ENCODE peak calls at places on chromosomes 16 and 17, in five cellular contexts. B, F, G, R and Z are unnamed samples.

GRCh38 chr16:48575471-48576050 is 34.4 kb downstream of the N4BP1 start:
- DNase-seq in B (no peak), F (no peak), G (no peak), R (no peak), Z (no peak)

GRCh38 chr17:68698761-68699160 is 97.6 kb upstream of the FAM20A start:
- DNase-seq in B (no peak), F (no peak), G (no peak), R (no peak), Z (no peak)

GRCh38 chr17:43608313-43608712 is 53.4 kb downstream of the MEOX1 start:
- DNase-seq in B (no peak), F (no peak), G (no peak), R (peak; percentile 84), Z (no peak)

GRCh38 chr17:77786740-77787505 is 171.6 kb upstream of the TNRC6C start:
- DNase-seq in B (peak; percentile 86), F (peak; percentile 46), G (no peak), R (no peak), Z (no peak)

GRCh38 chr17:32481193-32481592 is 5.6 kb upstream of the CDK5R1 start:
- DNase-seq in B (no peak), F (no peak), G (no peak), R (no peak), Z (no peak)

GRCh38 chr17:5413682-5414081 is 5.8 kb downstream of the NUP88 start:
- DNase-seq in B (no peak), F (no peak), G (no peak), R (peak; percentile 89), Z (no peak)

GRCh38 chr16:23485841-23486240 is 24.5 kb downstream of the GGA2 start:
- DNase-seq in B (no peak), F (no peak), G (no peak), R (no peak), Z (no peak)

GRCh38 chr16:24540575-24541240 is 1.3 kb downstream of the RBBP6 start:
- DNase-seq in B (no peak), F (no peak), G (no peak), R (peak; percentile 7), Z (no peak)

GRCh38 chr16:79610771-79611170 is 10.2 kb upstream of the MAF start:
- DNase-seq in B (no peak), F (no peak), G (no peak), R (no peak), Z (no peak)

GRCh38 chr17:47221154-47221553 is 12.0 kb downstream of the MYL4 start:
- DNase-seq in B (no peak), F (no peak), G (no peak), R (no peak), Z (no peak)

GRCh38 chr17:75619506-75620431 is 13.5 kb upstream of the SMIM5 start:
- DNase-seq in B (peak; percentile 96), F (peak; percentile 82), G (no peak), R (peak; percentile 13), Z (peak; percentile 70)

GRCh38 chr17:27502526-27503324 is 46.5 kb downstream of the KSR1 start:
- DNase-seq in B (no peak), F (no peak), G (no peak), R (peak; percentile 58), Z (no peak)

GRCh38 chr16:70679653-70680494 is 6.0 kb downstream of the MTSS2 start:
- DNase-seq in B (peak; percentile 79), F (peak; percentile 73), G (peak; percentile 38), R (no peak), Z (no peak)

GRCh38 chr17:63753215-63753614 is 11.6 kb upstream of the STRADA start:
- DNase-seq in B (no peak), F (no peak), G (no peak), R (no peak), Z (no peak)

GRCh38 chr16:57897053-57897784 is 73.7 kb downstream of the CNGB1 start:
- DNase-seq in B (no peak), F (no peak), G (no peak), R (no peak), Z (no peak)

GRCh38 chr16:53509906-53510703 is 7.1 kb upstream of the AKTIP start:
- DNase-seq in B (peak; percentile 69), F (peak; percentile 66), G (peak; percentile 72), R (peak; percentile 55), Z (peak; percentile 53)

GRCh38 chr16:25729188-25729587 is 37.4 kb downstream of the HS3ST4 start:
- DNase-seq in B (no peak), F (no peak), G (no peak), R (no peak), Z (no peak)

GRCh38 chr16:58345574-58346354 is 46.5 kb upstream of the GINS3 start:
- DNase-seq in B (no peak), F (no peak), G (no peak), R (no peak), Z (no peak)

GRCh38 chr17:33572615-33573014 is 279.5 kb upstream of the ASIC2 start:
- DNase-seq in B (peak; percentile 48), F (peak; percentile 36), G (no peak), R (no peak), Z (no peak)

GRCh38 chr16:53090591-53091507 is 36.1 kb downstream of the CHD9 start:
- DNase-seq in B (no peak), F (no peak), G (peak; percentile 95), R (peak; percentile 92), Z (no peak)

GRCh38 chr16:9256196-9256595 is 164.8 kb downstream of the HAPSTR1 start:
- DNase-seq in B (peak; percentile 85), F (peak; percentile 62), G (no peak), R (no peak), Z (peak; percentile 46)

GRCh38 chr17:75758131-75758905 is 6.7 kb downstream of the GALK1 start:
- DNase-seq in B (peak; percentile 78), F (no peak), G (no peak), R (no peak), Z (no peak)

GRCh38 chr16:17426451-17426850 is 44.3 kb downstream of the XYLT1 start:
- DNase-seq in B (no peak), F (no peak), G (no peak), R (no peak), Z (no peak)

DNA sequence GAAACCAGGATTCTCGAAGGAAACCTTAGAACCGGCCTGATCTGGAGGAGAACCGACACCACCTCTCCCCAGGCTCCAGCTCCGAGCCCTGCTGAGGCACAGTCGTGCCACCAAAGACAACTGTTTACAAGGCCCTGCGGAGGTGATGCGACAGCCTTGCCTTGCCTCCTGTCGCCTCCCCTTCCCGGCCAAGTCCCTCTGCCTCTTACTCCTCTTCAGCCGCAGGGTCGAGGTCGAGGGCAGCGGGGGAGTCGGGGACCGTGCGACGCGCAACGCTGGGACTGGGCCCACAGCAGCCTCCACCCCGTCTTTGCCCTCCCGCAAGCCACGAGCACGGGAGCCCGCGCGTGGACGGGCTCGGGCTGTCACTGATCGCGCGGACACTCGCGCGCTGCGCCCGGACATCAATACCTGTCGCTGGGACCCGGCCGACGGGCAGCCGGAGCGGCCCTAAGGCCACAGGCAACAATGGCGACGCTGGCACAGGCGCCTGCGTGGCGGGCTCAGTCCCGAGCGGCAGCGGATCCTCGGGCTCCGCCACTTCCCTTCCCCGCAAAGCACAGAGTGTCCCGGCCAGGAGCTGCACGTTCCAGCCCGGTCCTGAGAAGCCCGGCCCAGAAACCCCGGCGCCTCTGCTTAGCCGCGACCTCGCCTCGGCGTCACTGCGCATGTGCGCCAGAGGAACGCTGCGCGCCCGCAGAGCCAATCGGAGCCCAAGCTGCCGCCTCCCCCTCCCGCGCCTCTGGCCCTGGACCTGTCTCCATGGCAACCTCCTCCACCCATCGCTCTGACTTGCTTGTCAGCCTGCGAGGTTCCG is at the start of gene ZNF287:
- DNase-seq in B (peak; percentile 96), F (peak; percentile 96), G (peak; percentile 96), R (peak; percentile 85), Z (peak; percentile 86)
- TF ChIP-seq CTCF in B (no peak), F (no peak), G (no peak), R (no peak), Z (no peak)

GRCh38 chr17:79838541-79839274 is 532 bp downstream of the CBX4 start:
- DNase-seq in B (peak; percentile 87), F (peak; percentile 75), G (peak; percentile 52), R (peak; percentile 52), Z (peak; percentile 62)
- TF ChIP-seq CTCF in B (no peak), F (no peak), G (no peak), R (peak; percentile 36), Z (no peak)

DNA sequence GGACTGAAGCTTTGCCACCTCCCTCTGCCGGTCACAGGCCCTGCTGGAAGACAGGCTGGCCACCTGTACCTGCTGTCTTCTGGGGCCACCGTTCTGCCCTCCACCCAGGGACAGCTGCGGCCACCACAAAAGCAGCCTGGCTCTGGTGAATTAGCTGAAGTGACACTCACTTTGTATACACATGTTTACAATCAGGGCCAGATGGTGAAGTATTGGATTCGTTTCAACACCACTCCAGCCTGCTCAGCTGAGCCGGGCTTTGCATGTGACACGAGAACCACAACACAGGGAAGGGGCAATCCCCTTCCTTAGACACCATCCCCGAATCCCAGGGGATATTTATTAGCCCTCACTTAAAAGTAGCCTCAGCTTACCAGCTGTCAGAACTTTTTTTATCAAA is 191.5 kb upstream of the RPL38 start:
- DNase-seq in B (no peak), F (no peak), G (no peak), R (no peak), Z (no peak)
- TF ChIP-seq CTCF in B (no peak), F (no peak), G (no peak), R (no peak), Z (no peak)

GRCh38 chr17:81402530-81402941 is 7.3 kb downstream of the BAHCC1 start:
- DNase-seq in B (no peak), F (no peak), G (peak; percentile 61), R (no peak), Z (no peak)
- TF ChIP-seq CTCF in B (no peak), F (no peak), G (no peak), R (no peak), Z (no peak)

DNA sequence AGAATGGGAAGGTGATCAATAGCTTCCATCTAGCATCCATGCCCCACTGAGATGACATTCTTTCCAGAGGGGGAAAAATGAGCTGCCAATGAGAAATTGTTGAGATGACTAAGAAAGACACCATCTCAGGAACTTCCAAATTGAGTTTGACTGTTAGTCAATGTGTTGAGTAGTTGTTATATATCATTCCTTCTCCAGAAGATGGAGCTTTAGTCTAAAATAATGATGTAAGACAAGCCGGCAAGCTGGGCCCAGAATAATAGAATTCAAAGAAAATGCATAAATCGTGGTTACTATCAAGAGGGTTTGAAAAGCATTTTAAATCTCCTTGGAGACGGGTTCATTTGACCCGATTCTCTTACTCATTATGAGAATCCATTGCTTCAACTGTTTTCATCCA is 71.0 kb upstream of the ATF7IP2 start:
- DNase-seq in B (no peak), F (no peak), G (no peak), R (no peak), Z (no peak)
- TF ChIP-seq CTCF in B (no peak), F (no peak), G (peak; percentile 22), R (peak; percentile 13), Z (no peak)